ENCODE peak calls at places on chromosomes 11 and 22, in five cellular contexts. One of them, this sample, is unnamed.

GRCh38 chr22:33447733-33448132 is 389.6 kb upstream of the SYN3 start:
- DNase-seq in HEK293T: no peak
- DNase-seq in NCI-H2081: no peak
- DNase-seq in AG08395: no peak
- DNase-seq in glomerular endothelial cell: no peak
- DNase-seq in this sample: no peak

GRCh38 chr11:33434294-33434693 is 177.1 kb downstream of the HIPK3 start:
- DNase-seq in HEK293T: no peak
- DNase-seq in NCI-H2081: no peak
- DNase-seq in AG08395: no peak
- DNase-seq in glomerular endothelial cell: no peak
- DNase-seq in this sample: no peak

GRCh38 chr11:126153999-126154398 is 57.5 kb downstream of the RPUSD4 start:
- DNase-seq in HEK293T: peak; percentile 63
- DNase-seq in NCI-H2081: no peak
- DNase-seq in AG08395: peak; percentile 67
- DNase-seq in glomerular endothelial cell: peak; percentile 86
- DNase-seq in this sample: peak; percentile 92

GRCh38 chr11:32121012-32121411 is 30.1 kb downstream of the RCN1 start:
- DNase-seq in HEK293T: no peak
- DNase-seq in NCI-H2081: no peak
- DNase-seq in AG08395: no peak
- DNase-seq in glomerular endothelial cell: no peak
- DNase-seq in this sample: no peak

GRCh38 chr22:39227542-39228272 is 17.1 kb downstream of the PDGFB start:
- DNase-seq in HEK293T: no peak
- DNase-seq in NCI-H2081: no peak
- DNase-seq in AG08395: no peak
- DNase-seq in glomerular endothelial cell: no peak
- DNase-seq in this sample: no peak

GRCh38 chr11:112185883-112186282 is 10.6 kb downstream of the BCO2 start:
- DNase-seq in HEK293T: no peak
- DNase-seq in NCI-H2081: no peak
- DNase-seq in AG08395: no peak
- DNase-seq in glomerular endothelial cell: no peak
- DNase-seq in this sample: no peak

GRCh38 chr11:70590356-70590991 is 192.1 kb downstream of the CTTN start:
- DNase-seq in HEK293T: no peak
- DNase-seq in NCI-H2081: no peak
- DNase-seq in AG08395: no peak
- DNase-seq in glomerular endothelial cell: no peak
- DNase-seq in this sample: no peak

GRCh38 chr22:19271856-19272535 is 19.5 kb downstream of the CLTCL1 start:
- DNase-seq in HEK293T: no peak
- DNase-seq in NCI-H2081: no peak
- DNase-seq in AG08395: no peak
- DNase-seq in glomerular endothelial cell: no peak
- DNase-seq in this sample: peak; percentile 46

GRCh38 chr22:48663297-48663696 is 1164.4 kb downstream of the BRD1 start:
- DNase-seq in HEK293T: peak; percentile 11
- DNase-seq in NCI-H2081: no peak
- DNase-seq in AG08395: no peak
- DNase-seq in glomerular endothelial cell: no peak
- DNase-seq in this sample: no peak

GRCh38 chr11:115939726-115940421 is 435.7 kb upstream of the CADM1 start:
- DNase-seq in HEK293T: no peak
- DNase-seq in NCI-H2081: peak; percentile 79
- DNase-seq in AG08395: no peak
- DNase-seq in glomerular endothelial cell: no peak
- DNase-seq in this sample: no peak

GRCh38 chr11:67288452-67289225 is 464 bp upstream of the ANKRD13D start:
- DNase-seq in HEK293T: peak; percentile 88
- DNase-seq in NCI-H2081: peak; percentile 77
- DNase-seq in AG08395: peak; percentile 90
- DNase-seq in glomerular endothelial cell: no peak
- DNase-seq in this sample: peak; percentile 68

GRCh38 chr22:28741200-28741757 is 341 bp downstream of the CHEK2 start:
- DNase-seq in HEK293T: no peak
- DNase-seq in NCI-H2081: no peak
- DNase-seq in AG08395: no peak
- DNase-seq in glomerular endothelial cell: no peak
- DNase-seq in this sample: no peak

GRCh38 chr22:32444068-32444467 is 20.2 kb downstream of the BPIFC start:
- DNase-seq in HEK293T: peak; percentile 46
- DNase-seq in NCI-H2081: no peak
- DNase-seq in AG08395: no peak
- DNase-seq in glomerular endothelial cell: no peak
- DNase-seq in this sample: peak; percentile 12